ENCODE peak calls at places on chromosomes 16 and 17, in eight cellular contexts. L is HFFc6; X is SHP77; M is choroid plexus epithelial cell; U is KBM-7; O is naive thymus-derived CD4-positive, alpha-beta T cell; I is stimulated activated CD4-positive, alpha-beta T cell treated with anti-CD3 and anti-CD28 coated beads, Interleukin-2, amount 100 ng/mL, for 48 hours; H is stimulated activated CD8-positive, alpha-beta memory T cell treated with anti-CD3 and anti-CD28 coated beads, Interleukin-7, amount 100 ng/mL, for 24 hours. B is an unnamed sample.

GRCh38 chr16:2277466-2278271 is 9.7 kb upstream of the RNPS1 start:
- DNase-seq in L (no peak), X (no peak), M (no peak), U (no peak), O (no peak), I (no peak), H (no peak), B (no peak)

GRCh38 chr17:10616502-10617119 is 40.5 kb downstream of the MYH3 start:
- DNase-seq in L (peak), X (peak), M (peak), U (peak), O (peak), I (peak), H (peak), B (peak)

GRCh38 chr17:6660765-6661463 is 9.4 kb downstream of the C17orf100 start:
- DNase-seq in L (no peak), X (no peak), M (no peak), U (peak), O (no peak), I (no peak), H (no peak), B (no peak)

GRCh38 chr16:17331071-17331521 is 139.7 kb downstream of the XYLT1 start:
- DNase-seq in L (no peak), X (no peak), M (no peak), U (no peak), O (no peak), I (no peak), H (no peak), B (no peak)

GRCh38 chr17:36675250-36675649 is 73.9 kb downstream of the MRM1 start:
- DNase-seq in L (no peak), X (no peak), M (no peak), U (no peak), O (no peak), I (no peak), H (no peak), B (no peak)

GRCh38 chr17:45314761-45315549 is 1.9 kb downstream of the MAP3K14 start:
- DNase-seq in L (no peak), X (no peak), M (peak), U (peak), O (peak), I (no peak), H (no peak), B (peak)

GRCh38 chr17:82031885-82032627 is 578 bp downstream of the RAC3 start:
- DNase-seq in L (no peak), X (peak), M (no peak), U (peak), O (no peak), I (no peak), H (no peak), B (no peak)

GRCh38 chr16:80346160-80346632 is 194.6 kb upstream of the DYNLRB2 start:
- DNase-seq in L (no peak), X (no peak), M (peak), U (no peak), O (no peak), I (no peak), H (no peak), B (no peak)

GRCh38 chr16:81447383-81448101 is 2.9 kb downstream of the CMIP start:
- DNase-seq in L (no peak), X (no peak), M (no peak), U (peak), O (no peak), I (no peak), H (no peak), B (no peak)

GRCh38 chr17:78359936-78360370 is at the start of gene SOCS3:
- DNase-seq in L (peak), X (peak), M (peak), U (peak), O (peak), I (peak), H (peak), B (peak)

GRCh38 chr17:78748048-78748729 is 33.9 kb downstream of the CYTH1 start:
- DNase-seq in L (no peak), X (no peak), M (no peak), U (no peak), O (no peak), I (peak), H (no peak), B (peak)

GRCh38 chr16:79599256-79599836 is 1.2 kb downstream of the MAF start:
- DNase-seq in L (no peak), X (no peak), M (peak), U (no peak), O (peak), I (no peak), H (no peak), B (no peak)

GRCh38 chr17:63433746-63434591 is 12.1 kb downstream of the CYB561 start:
- DNase-seq in L (peak), X (no peak), M (peak), U (peak), O (no peak), I (no peak), H (no peak), B (peak)

GRCh38 chr16:85888405-85889331 is 10.3 kb upstream of the IRF8 start:
- DNase-seq in L (peak), X (no peak), M (peak), U (peak), O (no peak), I (no peak), H (no peak), B (peak)

GRCh38 chr17:29720471-29720990 is 97.8 kb upstream of the CORO6 start:
- DNase-seq in L (no peak), X (no peak), M (no peak), U (peak), O (no peak), I (no peak), H (no peak), B (no peak)

GRCh38 chr17:11986939-11987329 is 10.3 kb downstream of the ZNF18 start:
- DNase-seq in L (peak), X (peak), M (peak), U (peak), O (no peak), I (no peak), H (no peak), B (peak)

GRCh38 chr17:28406478-28406824 is 439 bp upstream of the SLC46A1 start:
- DNase-seq in L (no peak), X (peak), M (peak), U (no peak), O (peak), I (no peak), H (no peak), B (no peak)

B was measured in HT1080.